ENCODE peak calls at places on chromosomes 2 and 18, in nine cellular contexts. P is HCT116, G is GM23248, S is MM.1S, N is GM23338, H is OCI-LY7, A is PC-3, R is hepatocyte, K is SK-N-SH. X is an unnamed sample. For H3K9me2, the result is how much of the 10 kb centered on the place peaks cover.

GRCh38 chr2:177593448-177593847 is 200.9 kb downstream of the AGPS start:
- DNase-seq in P (no peak), G (no peak), S (no peak), N (no peak), H (no peak), A (no peak), R (no peak), K (no peak), X (no peak)

GRCh38 chr18:2900742-2901404 is 54.1 kb downstream of the EMILIN2 start:
- DNase-seq in P (no peak), G (no peak), S (peak), N (no peak), H (no peak), A (no peak), R (no peak), K (no peak), X (no peak)

GRCh38 chr2:46278952-46279351 is 18.3 kb upstream of the EPAS1 start:
- DNase-seq in P (no peak), G (no peak), S (no peak), N (no peak), H (no peak), A (no peak), R (no peak), K (no peak), X (no peak)

GRCh38 chr2:9178905-9179571 is 27.6 kb upstream of the ASAP2 start:
- DNase-seq in P (no peak), G (peak), S (peak), N (no peak), H (peak), A (peak), R (peak), K (no peak), X (peak)

GRCh38 chr2:108583903-108584520 is 49.7 kb downstream of the LIMS1 start:
- DNase-seq in P (no peak), G (peak), S (peak), N (peak), H (peak), A (peak), R (peak), K (peak), X (peak)

GRCh38 chr2:231395188-231396057 is at the start of gene B3GNT7:
- DNase-seq in P (no peak), G (no peak), S (no peak), N (peak), H (peak), A (no peak), R (peak), K (peak), X (no peak)

GRCh38 chr2:23719721-23720120 is 207.2 kb downstream of the ATAD2B start:
- DNase-seq in P (no peak), G (no peak), S (no peak), N (no peak), H (no peak), A (no peak), R (no peak), K (no peak), X (no peak)

GRCh38 chr18:9631814-9632496 is 17.6 kb upstream of the PPP4R1 start:
- DNase-seq in P (peak), G (peak), S (no peak), N (no peak), H (no peak), A (peak), R (no peak), K (no peak), X (no peak)

GRCh38 chr2:222655406-222655747 is 515 bp downstream of the FARSB start:
- DNase-seq in P (peak), G (peak), S (no peak), N (peak), H (peak), A (peak), R (peak), K (no peak), X (peak)

GRCh38 chr2:44275915-44276279 is 617 bp downstream of the SLC3A1 start:
- DNase-seq in P (no peak), G (peak), S (no peak), N (no peak), H (no peak), A (peak), R (peak), K (no peak), X (no peak)

GRCh38 chr2:44277541-44277940 is 2.3 kb downstream of the SLC3A1 start:
- DNase-seq in P (no peak), G (no peak), S (no peak), N (no peak), H (no peak), A (peak), R (no peak), K (no peak), X (no peak)

GRCh38 chr2:44283116-44283666 is 7.9 kb downstream of the SLC3A1 start:
- DNase-seq in P (no peak), G (no peak), S (no peak), N (no peak), H (no peak), A (no peak), R (no peak), K (no peak), X (no peak)

GRCh38 chr2:44285237-44285636 is 10.0 kb downstream of the SLC3A1 start:
- DNase-seq in P (no peak), G (no peak), S (no peak), N (no peak), H (no peak), A (no peak), R (peak), K (no peak), X (no peak)

GRCh38 chr2:44280869-44281268 is 5.6 kb downstream of the SLC3A1 start:
- DNase-seq in P (no peak), G (no peak), S (no peak), N (no peak), H (no peak), A (no peak), R (no peak), K (no peak), X (no peak)
- H3K9me2 ChIP-seq in P (under half), G (under half), S (under half), N (under half), H (under half), A (under half), R (under half), K (under half), X (under half)

DNA sequence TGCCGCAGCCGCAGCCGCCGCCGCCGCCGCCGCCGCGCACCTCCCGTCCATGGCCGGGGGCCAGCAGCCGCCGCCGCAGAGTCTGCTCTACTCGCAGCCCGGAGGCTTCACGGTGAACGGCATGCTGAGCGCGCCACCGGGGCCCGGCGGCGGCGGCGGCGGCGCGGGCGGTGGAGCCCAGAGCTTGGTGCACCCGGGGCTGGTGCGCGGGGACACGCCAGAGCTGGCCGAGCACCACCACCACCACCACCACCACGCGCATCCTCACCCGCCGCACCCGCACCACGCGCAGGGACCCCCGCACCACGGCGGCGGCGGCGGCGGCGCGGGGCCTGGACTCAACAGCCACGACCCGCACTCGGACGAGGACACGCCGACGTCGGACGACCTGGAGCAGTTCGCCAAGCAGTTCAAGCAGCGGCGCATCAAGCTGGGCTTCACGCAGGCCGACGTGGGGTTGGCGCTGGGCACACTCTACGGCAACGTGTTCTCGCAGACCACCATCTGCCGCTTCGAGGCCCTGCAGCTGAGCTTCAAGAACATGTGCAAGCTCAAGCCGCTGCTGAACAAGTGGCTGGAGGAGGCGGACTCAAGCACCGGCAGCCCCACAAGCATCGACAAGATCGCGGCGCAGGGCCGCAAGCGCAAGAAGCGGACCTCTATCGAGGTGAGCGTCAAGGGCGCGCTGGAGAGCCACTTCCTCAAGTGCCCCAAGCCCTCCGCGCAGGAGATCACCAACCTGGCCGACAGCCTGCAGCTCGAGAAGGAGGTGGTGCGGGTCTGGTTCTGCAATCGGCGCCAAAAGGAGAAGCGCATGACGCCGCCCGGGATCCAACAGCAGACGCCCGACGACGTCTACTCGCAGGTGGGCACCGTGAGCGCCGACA is 2.4 kb downstream of the POU3F3 start:
- DNase-seq in P (no peak), G (no peak), S (no peak), N (peak), H (no peak), A (no peak), R (no peak), K (peak), X (no peak)
- H3K9me2 ChIP-seq in P (under half), G (under half), S (under half), N (under half), H (under half), A (under half), R (under half), K (under half), X (under half)

DNA sequence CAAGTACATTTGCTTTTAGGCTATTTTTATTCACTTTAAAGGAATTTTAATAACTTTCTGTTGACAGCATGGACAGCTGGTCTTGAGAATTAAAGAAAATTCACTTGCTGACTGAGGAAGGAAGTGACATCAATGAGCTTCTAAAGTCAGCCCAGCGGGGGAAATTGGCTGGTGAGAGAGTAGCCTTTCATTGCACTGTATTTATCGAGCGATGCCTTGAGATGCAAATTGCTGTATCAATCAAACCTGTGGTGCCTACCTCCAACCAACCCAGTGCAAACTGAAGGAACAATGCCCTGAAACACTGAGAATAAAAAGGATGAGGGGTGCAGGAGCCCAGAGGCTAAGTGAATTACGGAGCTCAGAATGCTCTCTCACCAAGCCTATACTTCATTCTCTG is 91.4 kb upstream of the AQP4 start:
- DNase-seq in P (no peak), G (no peak), S (no peak), N (peak), H (peak), A (no peak), R (no peak), K (no peak), X (no peak)
- H3K9me2 ChIP-seq in P (under half), G (under half), S (under half), N (under half), H (under half), A (under half), R (under half), K (under half), X (under half)

DNA sequence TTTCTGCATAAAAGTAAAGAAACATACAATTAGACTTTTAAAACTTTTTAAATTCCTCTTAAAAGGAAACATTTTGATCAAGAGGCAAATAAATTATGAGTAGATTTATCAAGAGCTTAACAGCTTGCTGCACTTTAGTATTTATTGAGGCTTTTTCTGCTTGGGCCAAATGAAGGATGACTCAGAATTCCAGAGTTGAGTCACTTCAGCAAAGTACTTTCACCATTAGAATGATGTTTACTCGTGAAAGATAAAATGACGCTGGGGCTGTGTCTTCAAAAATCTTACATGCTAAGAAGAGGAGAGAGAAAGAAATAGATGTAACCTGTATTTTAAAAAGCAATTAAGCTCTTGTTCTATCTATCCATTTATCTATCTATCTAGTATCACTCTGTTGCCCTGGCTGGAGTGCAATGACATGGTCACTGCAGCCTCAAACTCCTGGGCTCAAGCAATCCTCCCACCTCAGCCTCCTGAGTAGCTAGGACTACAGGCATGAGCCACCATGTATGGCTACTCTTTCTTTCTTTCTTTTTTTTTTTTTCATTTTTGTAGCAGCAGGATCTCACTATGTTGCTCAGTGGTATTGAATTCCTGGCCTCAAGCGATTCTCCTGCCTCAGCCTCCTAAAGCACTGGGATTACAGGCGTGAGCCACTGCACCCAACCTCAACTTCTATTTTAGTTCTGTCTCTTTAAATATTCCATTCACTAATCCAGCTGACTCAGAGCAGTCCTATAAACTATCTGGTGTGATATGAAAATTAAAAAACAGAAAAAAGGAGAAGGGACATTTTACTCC is 75.2 kb upstream of the RIOK3 start:
- DNase-seq in P (peak), G (peak), S (no peak), N (no peak), H (no peak), A (peak), R (peak), K (no peak), X (no peak)
- H3K9me2 ChIP-seq in P (under half), G (under half), S (under half), N (under half), H (under half), A (under half), R (under half), K (under half), X (under half)

GRCh38 chr2:76180676-76181075 is 470.0 kb upstream of the GCFC2 start:
- DNase-seq in P (no peak), G (no peak), S (no peak), N (no peak), H (no peak), A (no peak), R (no peak), K (no peak), X (no peak)
- H3K9me2 ChIP-seq in P (under half), G (under half), S (under half), N (under half), H (under half), A (under half), R (under half), K (under half), X (under half)

X was measured in PC-9.